ENCODE peak calls at places on chromosomes 3 and 15, in eight cellular contexts. F is HEK293T; R is left lung; X is amygdala; J is activated naive CD8-positive, alpha-beta T cell treated with anti-CD3 and anti-CD28 coated beads, Interleukin-2, amount 50 U/mL, for 24 hours; C is lower lobe of right lung; E is left colon; G is A549. N is an unnamed sample.

GRCh38 chr15:45573961-45574629 is 13.1 kb upstream of the BLOC1S6 start:
- DNase-seq in F (no peak), G (peak; percentile 48), J (peak; percentile 26), C (no peak), E (no peak), R (no peak), X (no peak), N (peak; percentile 28)

GRCh38 chr3:129571605-129572547 is 28.9 kb downstream of the H1-8 start:
- DNase-seq in E (no peak), R (no peak), G (no peak), J (no peak), C (no peak), F (no peak), X (no peak), N (no peak)

GRCh38 chr3:72675243-72675642 is 173.0 kb downstream of the SHQ1 start:
- DNase-seq in X (no peak), J (no peak), E (no peak), F (no peak), R (no peak), G (no peak), C (no peak), N (no peak)

GRCh38 chr3:32009957-32010356 is 28.4 kb downstream of the ZNF860 start:
- DNase-seq in F (no peak), R (no peak), X (no peak), E (no peak), G (no peak), J (no peak), C (no peak), N (no peak)

GRCh38 chr3:172591876-172592771 is 68.9 kb upstream of the TNFSF10 start:
- DNase-seq in G (no peak), C (no peak), F (no peak), R (no peak), E (peak; percentile 50), X (no peak), J (peak; percentile 87), N (no peak)

GRCh38 chr15:70856884-70857546 is 3.1 kb upstream of the LARP6 start:
- DNase-seq in E (peak; percentile 55), R (no peak), G (peak; percentile 82), F (no peak), C (no peak), X (no peak), J (no peak), N (no peak)

GRCh38 chr15:25469377-25469776 is 30.6 kb upstream of the UBE3A start:
- DNase-seq in F (no peak), E (no peak), R (no peak), C (no peak), J (no peak), G (no peak), X (no peak), N (no peak)

GRCh38 chr3:141659821-141660597 is 78.1 kb upstream of the RNF7 start:
- DNase-seq in E (peak; percentile 45), F (peak; percentile 65), C (peak; percentile 79), G (peak; percentile 26), X (peak; percentile 33), J (peak; percentile 10), R (peak; percentile 94), N (peak; percentile 89)

GRCh38 chr15:69595009-69595825 is 142.6 kb downstream of the RPLP1 start:
- DNase-seq in R (peak; percentile 81), F (no peak), C (peak; percentile 81), E (peak; percentile 41), J (no peak), G (peak; percentile 56), X (no peak), N (no peak)

GRCh38 chr3:194075088-194075615 is 60.8 kb upstream of the HES1 start:
- DNase-seq in X (no peak), F (no peak), C (no peak), R (no peak), E (no peak), J (no peak), G (peak; percentile 17), N (no peak)